ENCODE peak calls at places on chromosome 9, in four cellular contexts. Y is suprapubic skin, M is cardiac muscle cell, B is choroid plexus epithelial cell. V is an unnamed sample.

GRCh38 chr9:120394058-120394669 is 185.8 kb downstream of the CDK5RAP2 start:
- DNase-seq in Y (no peak), M (no peak), B (peak), V (peak)

GRCh38 chr9:105187781-105188180 is 56.7 kb upstream of the SLC44A1 start:
- DNase-seq in M (no peak), B (peak), Y (no peak), V (peak)

GRCh38 chr9:38227656-38228055 is 158.6 kb upstream of the SHB start:
- DNase-seq in M (no peak), B (peak), Y (no peak), V (peak)

GRCh38 chr9:117720987-117721386 is 16.8 kb downstream of the TLR4 start:
- DNase-seq in M (no peak), B (no peak), Y (no peak), V (no peak)

GRCh38 chr9:110050925-110051355 is 157.0 kb downstream of the C9orf152 start:
- DNase-seq in M (no peak), Y (no peak), B (peak), V (peak)

GRCh38 chr9:133005957-133006356 is 24.8 kb upstream of the GTF3C5 start:
- DNase-seq in B (no peak), Y (no peak), M (no peak), V (no peak)

GRCh38 chr9:8468048-8468600 is 668.5 kb upstream of the DMAC1 start:
- DNase-seq in B (no peak), M (no peak), Y (no peak), V (no peak)

GRCh38 chr9:28770226-28770625 is 1196.9 kb upstream of the C9orf72 start:
- DNase-seq in Y (no peak), B (no peak), M (no peak), V (no peak)

GRCh38 chr9:107784235-107784958 is 294.8 kb upstream of the KLF4 start:
- DNase-seq in B (peak), M (peak), Y (peak), V (peak)

GRCh38 chr9:34521406-34522045 is 1.3 kb downstream of the ENHO start:
- DNase-seq in B (no peak), M (no peak), Y (no peak), V (no peak)

GRCh38 chr9:34992376-34992951 is 2.9 kb downstream of the DNAJB5 start:
- DNase-seq in M (no peak), B (peak), Y (peak), V (peak)

GRCh38 chr9:98168952-98169488 is 23.4 kb downstream of the CORO2A start:
- DNase-seq in B (peak), Y (no peak), M (no peak), V (peak)

GRCh38 chr9:81722277-81722676 is 32.9 kb upstream of the TLE1 start:
- DNase-seq in B (no peak), Y (no peak), M (no peak), V (no peak)

GRCh38 chr9:118533850-118534249 is 829.6 kb downstream of the TLR4 start:
- DNase-seq in Y (no peak), M (no peak), B (no peak), V (no peak)

GRCh38 chr9:123922911-123923310 is 7.0 kb downstream of the DENND1A start:
- DNase-seq in B (no peak), Y (no peak), M (no peak), V (no peak)

GRCh38 chr9:111843971-111844370 is 49.2 kb upstream of the SHOC1 start:
- DNase-seq in Y (no peak), B (no peak), M (no peak), V (no peak)

GRCh38 chr9:14349141-14349817 is 35.3 kb upstream of the NFIB start:
- DNase-seq in Y (no peak), B (no peak), M (no peak), V (peak)

GRCh38 chr9:130975932-130976841 is 32.8 kb upstream of the LAMC3 start:
- DNase-seq in B (no peak), M (no peak), Y (no peak), V (no peak)

GRCh38 chr9:109799792-109800191 is 19.8 kb downstream of the PALM2AKAP2 start:
- DNase-seq in M (peak), B (peak), Y (no peak), V (peak)

GRCh38 chr9:34552986-34553385 is 30.2 kb upstream of the ENHO start:
- DNase-seq in Y (peak), B (no peak), M (no peak), V (no peak)

GRCh38 chr9:37583522-37584121 is 7.4 kb upstream of the FBXO10 start:
- DNase-seq in B (no peak), M (no peak), Y (no peak), V (no peak)

GRCh38 chr9:29750062-29750461 is 2176.8 kb upstream of the C9orf72 start:
- DNase-seq in Y (no peak), M (no peak), B (peak), V (peak)

GRCh38 chr9:847505-847904 is 6.0 kb downstream of the DMRT1 start:
- DNase-seq in B (peak), Y (no peak), M (no peak), V (no peak)

GRCh38 chr9:846852-847251 is 5.4 kb downstream of the DMRT1 start:
- DNase-seq in M (no peak), B (no peak), Y (no peak), V (no peak)

GRCh38 chr9:840343-840742 is 1.2 kb upstream of the DMRT1 start:
- DNase-seq in B (no peak), M (no peak), Y (no peak), V (no peak)

GRCh38 chr9:841371-842209 is at the start of gene DMRT1:
- DNase-seq in Y (no peak), M (no peak), B (no peak), V (no peak)

DNA sequence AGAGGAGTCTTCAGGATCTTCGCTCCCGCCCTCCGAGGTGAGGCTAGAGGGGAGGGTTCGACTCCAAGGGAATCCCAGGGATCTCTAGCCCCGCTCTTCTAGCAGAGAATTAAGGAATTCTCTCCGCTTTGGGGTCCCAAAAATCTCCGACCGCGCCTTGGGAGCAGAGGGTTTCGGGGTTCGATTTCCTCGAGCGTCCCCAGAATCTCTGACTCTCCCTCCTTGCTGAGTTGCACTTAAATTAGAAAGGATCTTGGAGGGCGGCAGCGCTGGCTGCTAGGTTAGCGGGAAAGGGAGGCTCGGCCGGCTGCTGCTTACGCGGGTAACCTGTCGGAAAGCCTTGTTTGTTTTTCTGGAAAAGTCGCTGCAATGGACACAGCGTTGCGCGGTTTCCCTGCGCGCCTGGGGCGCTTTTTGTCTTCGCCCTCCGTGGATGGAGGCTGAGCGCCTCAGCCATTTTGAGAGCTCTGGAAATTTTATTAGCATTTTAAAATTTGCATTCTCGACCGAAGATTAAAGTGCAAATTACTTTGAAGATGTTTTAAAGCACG is 1.5 kb downstream of the DMRT1 start:
- DNase-seq in Y (no peak), B (no peak), M (no peak), V (no peak)
- H3K4me3 ChIP-seq in Y (no peak), B (no peak), M (no peak), V (no peak)

DNA sequence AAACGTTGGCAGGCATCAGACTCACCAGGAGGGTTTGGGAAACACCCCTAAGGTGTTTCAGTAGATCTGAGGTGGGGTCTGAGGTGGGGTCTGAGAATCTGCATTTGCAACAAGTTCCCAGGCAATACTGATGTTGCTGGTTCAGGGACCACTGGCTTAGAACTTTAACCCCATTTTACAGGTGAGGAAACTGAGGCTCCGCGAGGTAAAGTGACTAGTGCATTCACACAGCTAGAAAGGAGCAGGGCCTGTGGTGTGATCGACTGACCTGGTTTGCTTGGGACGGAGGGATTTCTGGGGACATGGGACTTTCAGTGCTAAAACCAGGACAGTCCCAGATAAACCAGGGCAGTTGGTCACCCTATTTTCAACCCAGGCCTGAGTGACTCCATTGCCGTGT is 81.4 kb upstream of the ZNF618 start:
- DNase-seq in Y (no peak), M (no peak), B (no peak), V (no peak)
- H3K4me3 ChIP-seq in Y (no peak), M (no peak), B (no peak), V (no peak)

DNA sequence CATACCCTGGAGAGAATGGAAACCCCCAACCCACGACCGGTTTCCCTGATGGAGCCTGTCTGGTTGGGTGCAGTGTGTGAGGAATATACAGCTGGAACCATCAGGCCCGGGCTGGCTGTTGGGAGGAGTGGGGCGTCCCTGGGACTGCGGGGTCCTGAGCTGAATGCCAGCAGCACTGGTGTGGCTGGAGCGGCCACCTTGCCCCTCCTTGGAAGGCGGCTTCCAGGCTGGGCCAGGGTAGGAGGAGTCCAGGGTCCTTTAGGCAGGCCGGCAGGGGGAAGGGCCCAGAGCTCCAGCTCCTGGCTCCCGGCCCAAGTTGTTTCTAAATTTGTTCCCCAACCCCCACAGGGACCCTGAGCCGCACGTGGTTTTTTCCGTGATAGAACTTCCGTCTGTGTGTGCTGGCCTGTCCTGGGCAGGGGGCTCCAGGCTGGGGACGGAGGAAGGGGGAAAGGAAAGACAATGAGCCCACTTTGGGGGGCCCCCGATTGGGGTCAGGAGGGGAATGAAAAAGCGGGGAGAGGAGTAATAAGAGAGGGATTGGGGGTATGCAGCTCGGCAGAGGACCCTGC is 683 bp upstream of the TOR4A start:
- DNase-seq in M (peak), Y (no peak), B (peak), V (peak)
- H3K4me3 ChIP-seq in M (peak), Y (peak), B (peak), V (peak)

GRCh38 chr9:129350143-129350935 is 172.3 kb upstream of the IER5L start:
- DNase-seq in B (no peak), Y (no peak), M (no peak), V (no peak)

GRCh38 chr9:129351642-129352151 is 173.6 kb upstream of the IER5L start:
- DNase-seq in Y (no peak), M (no peak), B (no peak), V (no peak)

GRCh38 chr9:129353697-129354336 is 175.8 kb upstream of the IER5L start:
- DNase-seq in B (no peak), M (no peak), Y (no peak), V (no peak)

GRCh38 chr9:129351058-129351641 is 173.1 kb upstream of the IER5L start:
- DNase-seq in B (no peak), M (peak), Y (no peak), V (no peak)

GRCh38 chr9:129352157-129352870 is 174.3 kb upstream of the IER5L start:
- DNase-seq in B (peak), Y (no peak), M (peak), V (no peak)
- H3K4me3 ChIP-seq in B (peak), Y (peak), M (peak), V (peak)

DNA sequence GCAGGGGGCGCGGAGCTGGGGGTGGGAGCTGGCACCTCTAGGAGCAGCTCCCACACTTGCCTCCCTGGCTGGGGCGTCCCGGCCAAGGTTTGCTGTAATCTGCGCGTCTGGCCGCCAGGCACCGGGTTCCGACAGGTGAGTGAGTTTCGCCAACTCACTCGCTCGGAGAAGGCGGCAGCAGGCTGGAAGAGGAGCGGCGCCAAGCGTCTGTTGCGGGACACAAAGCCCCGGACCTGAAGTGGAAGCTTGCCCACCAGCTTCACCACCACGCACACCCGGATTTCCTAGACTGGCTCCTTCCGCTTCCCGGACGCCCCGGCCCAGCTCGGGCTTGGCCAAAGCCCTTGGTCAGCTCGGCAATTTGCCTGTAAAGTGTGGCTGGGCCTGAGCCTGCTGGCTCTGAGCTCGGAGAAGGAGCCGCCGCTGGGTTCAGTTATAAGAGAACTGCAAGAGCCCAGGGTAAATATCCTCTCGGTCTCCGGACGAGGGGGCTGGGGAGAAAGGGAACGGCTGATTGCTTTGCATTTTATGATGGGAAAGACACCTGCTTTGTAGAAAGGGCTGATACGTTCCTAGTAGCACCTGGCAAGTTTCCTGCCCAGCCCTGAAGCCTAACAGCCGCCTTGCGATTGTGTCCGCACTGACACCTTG is 461 bp upstream of the GNA14 start:
- DNase-seq in M (peak), B (peak), Y (peak), V (peak)
- H3K4me3 ChIP-seq in M (peak), B (peak), Y (peak), V (peak)

DNA sequence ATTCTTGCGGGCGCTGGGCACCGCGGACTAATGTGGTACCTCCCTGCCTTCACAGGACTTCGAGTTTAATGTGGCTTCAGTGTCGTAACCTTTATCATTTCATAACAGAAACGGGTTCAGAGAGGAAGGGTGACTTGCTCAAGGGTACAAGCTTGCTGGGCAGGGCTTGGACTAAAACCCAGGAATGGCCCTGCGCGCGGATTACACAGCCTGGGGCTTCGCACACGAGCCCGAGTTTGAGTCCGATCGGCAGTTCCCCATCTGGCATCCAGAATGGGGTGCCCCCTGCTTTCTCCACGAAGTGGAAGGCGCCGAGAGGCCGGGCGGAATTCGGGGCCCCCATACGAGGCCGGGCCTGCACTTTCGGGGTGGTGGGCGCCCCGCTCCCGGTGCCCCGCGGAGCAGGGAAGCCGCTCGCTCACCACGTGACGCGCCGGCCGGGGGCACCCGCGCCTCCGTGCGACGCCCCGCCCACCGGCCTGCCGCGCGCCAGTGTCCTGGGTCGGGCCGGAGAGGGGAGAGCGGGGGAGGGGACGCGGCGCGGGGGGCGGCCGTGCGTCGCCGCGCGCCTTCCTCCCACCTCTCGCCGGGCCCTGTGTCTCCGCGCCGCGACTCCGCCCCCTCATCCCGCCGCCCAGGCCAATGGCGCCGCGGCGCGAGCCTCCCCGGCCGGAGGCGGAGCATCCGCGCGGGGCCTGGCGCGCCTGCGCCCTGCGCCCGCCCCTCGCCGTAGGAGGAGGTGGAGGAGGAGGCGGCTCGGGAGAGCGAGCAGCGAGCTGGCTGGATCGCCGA is at the start of gene SET:
- DNase-seq in B (peak), M (peak), Y (peak), V (peak)
- H3K4me3 ChIP-seq in B (peak), M (peak), Y (peak), V (peak)

GRCh38 chr9:100220936-100221335 is 121.9 kb downstream of the INVS start:
- DNase-seq in M (no peak), B (no peak), Y (no peak), V (no peak)
- H3K4me3 ChIP-seq in M (no peak), B (no peak), Y (no peak), V (no peak)

GRCh38 chr9:126014726-126015125 is 267.6 kb downstream of the PBX3 start:
- DNase-seq in M (no peak), B (no peak), Y (no peak), V (no peak)
- H3K4me3 ChIP-seq in M (no peak), B (no peak), Y (no peak), V (no peak)

GRCh38 chr9:87722393-87722792 is 3.5 kb upstream of the CTSL start:
- DNase-seq in Y (no peak), B (no peak), M (no peak), V (no peak)

GRCh38 chr9:87725900-87726709 is at the start of gene CTSL:
- DNase-seq in Y (peak), B (peak), M (peak), V (peak)

GRCh38 chr9:87725356-87725899 is 491 bp upstream of the CTSL start:
- DNase-seq in M (no peak), B (peak), Y (no peak), V (no peak)
- H3K4me3 ChIP-seq in M (peak), B (peak), Y (peak), V (peak)

DNA sequence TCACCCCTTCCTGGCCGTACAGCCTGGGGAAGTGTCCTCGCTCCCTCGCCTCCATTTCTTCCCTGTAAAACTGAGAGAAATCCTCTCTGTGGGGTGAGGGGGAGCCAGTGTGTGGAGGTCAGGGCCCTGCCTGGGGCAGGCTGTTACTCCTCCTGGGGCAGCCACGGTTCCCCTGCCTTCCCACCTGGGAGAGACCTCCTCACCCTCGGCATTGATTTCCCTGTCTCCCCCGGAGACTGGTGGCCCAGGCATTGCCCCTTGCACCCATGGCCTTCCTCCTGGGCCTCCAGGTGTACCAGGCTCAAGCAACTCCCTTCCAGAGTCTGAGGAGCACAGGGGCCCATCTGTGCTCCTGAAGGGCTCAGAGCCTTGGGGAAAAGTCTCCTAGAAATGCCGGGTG is 75.6 kb upstream of the RNU6ATAC start:
- DNase-seq in M (no peak), Y (no peak), B (no peak), V (no peak)
- H3K4me3 ChIP-seq in M (no peak), Y (no peak), B (no peak), V (no peak)

V was measured in astrocyte of the spinal cord.